ENCODE peak calls at places on chromosomes 6 and 20, in ten cellular contexts. One of them, this sample, is unnamed.

GRCh38 chr20:9203081-9203447 is 134.2 kb downstream of the PLCB4 start:
- DNase-seq in fibroblast of lung: peak
- DNase-seq in coronary artery: no peak
- DNase-seq in A172: peak
- DNase-seq in neural crest cell: no peak
- DNase-seq in AG08396: no peak
- DNase-seq in mucosa of gallbladder: no peak
- DNase-seq in mesenchymal stem cell: peak
- DNase-seq in stimulated activated CD8-positive, alpha-beta memory T cell treated with anti-CD3 and anti-CD28 coated beads, Interleukin-15, amount 100 ng/mL, for 1 hour: no peak
- DNase-seq in COR-L47: no peak
- DNase-seq in this sample: no peak

GRCh38 chr6:81713205-81713604 is 39.3 kb downstream of the TENT5A start:
- DNase-seq in fibroblast of lung: no peak
- DNase-seq in coronary artery: no peak
- DNase-seq in A172: no peak
- DNase-seq in neural crest cell: no peak
- DNase-seq in AG08396: no peak
- DNase-seq in mucosa of gallbladder: no peak
- DNase-seq in mesenchymal stem cell: no peak
- DNase-seq in stimulated activated CD8-positive, alpha-beta memory T cell treated with anti-CD3 and anti-CD28 coated beads, Interleukin-15, amount 100 ng/mL, for 1 hour: no peak
- DNase-seq in COR-L47: no peak
- DNase-seq in this sample: no peak

GRCh38 chr20:6731951-6732580 is 35.4 kb upstream of the BMP2 start:
- DNase-seq in fibroblast of lung: peak
- DNase-seq in coronary artery: no peak
- DNase-seq in A172: no peak
- DNase-seq in neural crest cell: no peak
- DNase-seq in AG08396: no peak
- DNase-seq in mucosa of gallbladder: peak
- DNase-seq in mesenchymal stem cell: no peak
- DNase-seq in stimulated activated CD8-positive, alpha-beta memory T cell treated with anti-CD3 and anti-CD28 coated beads, Interleukin-15, amount 100 ng/mL, for 1 hour: no peak
- DNase-seq in COR-L47: no peak
- DNase-seq in this sample: no peak

GRCh38 chr6:141301779-141302178 is 830.9 kb upstream of the GJE1 start:
- DNase-seq in fibroblast of lung: peak
- DNase-seq in coronary artery: no peak
- DNase-seq in A172: no peak
- DNase-seq in neural crest cell: no peak
- DNase-seq in AG08396: no peak
- DNase-seq in mucosa of gallbladder: no peak
- DNase-seq in mesenchymal stem cell: no peak
- DNase-seq in stimulated activated CD8-positive, alpha-beta memory T cell treated with anti-CD3 and anti-CD28 coated beads, Interleukin-15, amount 100 ng/mL, for 1 hour: no peak
- DNase-seq in COR-L47: no peak
- DNase-seq in this sample: no peak

GRCh38 chr6:41162687-41163418 is at the start of gene TREM2:
- DNase-seq in fibroblast of lung: no peak
- DNase-seq in coronary artery: no peak
- DNase-seq in A172: no peak
- DNase-seq in neural crest cell: no peak
- DNase-seq in AG08396: no peak
- DNase-seq in mucosa of gallbladder: no peak
- DNase-seq in mesenchymal stem cell: no peak
- DNase-seq in stimulated activated CD8-positive, alpha-beta memory T cell treated with anti-CD3 and anti-CD28 coated beads, Interleukin-15, amount 100 ng/mL, for 1 hour: no peak
- DNase-seq in COR-L47: no peak
- DNase-seq in this sample: no peak

GRCh38 chr20:13990465-13990864 is at the start of gene SEL1L2:
- DNase-seq in fibroblast of lung: no peak
- DNase-seq in coronary artery: no peak
- DNase-seq in A172: no peak
- DNase-seq in neural crest cell: peak
- DNase-seq in AG08396: no peak
- DNase-seq in mucosa of gallbladder: no peak
- DNase-seq in mesenchymal stem cell: no peak
- DNase-seq in stimulated activated CD8-positive, alpha-beta memory T cell treated with anti-CD3 and anti-CD28 coated beads, Interleukin-15, amount 100 ng/mL, for 1 hour: no peak
- DNase-seq in COR-L47: peak
- DNase-seq in this sample: no peak

GRCh38 chr6:157873735-157874344 is 50.8 kb downstream of the SNX9 start:
- DNase-seq in fibroblast of lung: peak
- DNase-seq in coronary artery: peak
- DNase-seq in A172: peak
- DNase-seq in neural crest cell: peak
- DNase-seq in AG08396: peak
- DNase-seq in mucosa of gallbladder: peak
- DNase-seq in mesenchymal stem cell: peak
- DNase-seq in stimulated activated CD8-positive, alpha-beta memory T cell treated with anti-CD3 and anti-CD28 coated beads, Interleukin-15, amount 100 ng/mL, for 1 hour: peak
- DNase-seq in COR-L47: no peak
- DNase-seq in this sample: peak

GRCh38 chr6:128491643-128492206 is 28.7 kb downstream of the PTPRK start:
- DNase-seq in fibroblast of lung: peak
- DNase-seq in coronary artery: no peak
- DNase-seq in A172: peak
- DNase-seq in neural crest cell: no peak
- DNase-seq in AG08396: peak
- DNase-seq in mucosa of gallbladder: no peak
- DNase-seq in mesenchymal stem cell: peak
- DNase-seq in stimulated activated CD8-positive, alpha-beta memory T cell treated with anti-CD3 and anti-CD28 coated beads, Interleukin-15, amount 100 ng/mL, for 1 hour: no peak
- DNase-seq in COR-L47: no peak
- DNase-seq in this sample: no peak

GRCh38 chr6:130513770-130514169 is 148.0 kb downstream of the TMEM200A start:
- DNase-seq in fibroblast of lung: peak
- DNase-seq in coronary artery: no peak
- DNase-seq in A172: peak
- DNase-seq in neural crest cell: no peak
- DNase-seq in AG08396: peak
- DNase-seq in mucosa of gallbladder: peak
- DNase-seq in mesenchymal stem cell: peak
- DNase-seq in stimulated activated CD8-positive, alpha-beta memory T cell treated with anti-CD3 and anti-CD28 coated beads, Interleukin-15, amount 100 ng/mL, for 1 hour: no peak
- DNase-seq in COR-L47: no peak
- DNase-seq in this sample: no peak

GRCh38 chr6:13992417-13993055 is 67.8 kb downstream of the RNF182 start:
- DNase-seq in fibroblast of lung: peak
- DNase-seq in coronary artery: no peak
- DNase-seq in A172: peak
- DNase-seq in neural crest cell: no peak
- DNase-seq in AG08396: peak
- DNase-seq in mucosa of gallbladder: no peak
- DNase-seq in mesenchymal stem cell: peak
- DNase-seq in stimulated activated CD8-positive, alpha-beta memory T cell treated with anti-CD3 and anti-CD28 coated beads, Interleukin-15, amount 100 ng/mL, for 1 hour: no peak
- DNase-seq in COR-L47: no peak
- DNase-seq in this sample: no peak

GRCh38 chr6:163554032-163554431 is 139.5 kb downstream of the QKI start:
- DNase-seq in fibroblast of lung: no peak
- DNase-seq in coronary artery: no peak
- DNase-seq in A172: no peak
- DNase-seq in neural crest cell: no peak
- DNase-seq in AG08396: no peak
- DNase-seq in mucosa of gallbladder: no peak
- DNase-seq in mesenchymal stem cell: no peak
- DNase-seq in stimulated activated CD8-positive, alpha-beta memory T cell treated with anti-CD3 and anti-CD28 coated beads, Interleukin-15, amount 100 ng/mL, for 1 hour: no peak
- DNase-seq in COR-L47: no peak
- DNase-seq in this sample: no peak

GRCh38 chr6:1125297-1125696 is 186.6 kb upstream of the FOXQ1 start:
- DNase-seq in fibroblast of lung: no peak
- DNase-seq in coronary artery: no peak
- DNase-seq in A172: no peak
- DNase-seq in neural crest cell: no peak
- DNase-seq in AG08396: no peak
- DNase-seq in mucosa of gallbladder: no peak
- DNase-seq in mesenchymal stem cell: no peak
- DNase-seq in stimulated activated CD8-positive, alpha-beta memory T cell treated with anti-CD3 and anti-CD28 coated beads, Interleukin-15, amount 100 ng/mL, for 1 hour: no peak
- DNase-seq in COR-L47: no peak
- DNase-seq in this sample: no peak

GRCh38 chr20:63977392-63978276 is 1.8 kb downstream of the SAMD10 start:
- DNase-seq in fibroblast of lung: peak
- DNase-seq in coronary artery: no peak
- DNase-seq in A172: peak
- DNase-seq in neural crest cell: no peak
- DNase-seq in AG08396: peak
- DNase-seq in mucosa of gallbladder: no peak
- DNase-seq in mesenchymal stem cell: peak
- DNase-seq in stimulated activated CD8-positive, alpha-beta memory T cell treated with anti-CD3 and anti-CD28 coated beads, Interleukin-15, amount 100 ng/mL, for 1 hour: peak
- DNase-seq in COR-L47: no peak
- DNase-seq in this sample: no peak

GRCh38 chr6:144595266-144595665 is 310.1 kb downstream of the UTRN start:
- DNase-seq in fibroblast of lung: no peak
- DNase-seq in coronary artery: no peak
- DNase-seq in A172: no peak
- DNase-seq in neural crest cell: no peak
- DNase-seq in AG08396: no peak
- DNase-seq in mucosa of gallbladder: no peak
- DNase-seq in mesenchymal stem cell: no peak
- DNase-seq in stimulated activated CD8-positive, alpha-beta memory T cell treated with anti-CD3 and anti-CD28 coated beads, Interleukin-15, amount 100 ng/mL, for 1 hour: no peak
- DNase-seq in COR-L47: no peak
- DNase-seq in this sample: no peak

GRCh38 chr20:17925300-17925939 is 43.2 kb downstream of the SNX5 start:
- DNase-seq in fibroblast of lung: peak
- DNase-seq in coronary artery: no peak
- DNase-seq in A172: no peak
- DNase-seq in neural crest cell: no peak
- DNase-seq in AG08396: no peak
- DNase-seq in mucosa of gallbladder: peak
- DNase-seq in mesenchymal stem cell: no peak
- DNase-seq in stimulated activated CD8-positive, alpha-beta memory T cell treated with anti-CD3 and anti-CD28 coated beads, Interleukin-15, amount 100 ng/mL, for 1 hour: no peak
- DNase-seq in COR-L47: no peak
- DNase-seq in this sample: no peak

GRCh38 chr6:93447874-93448273 is 28.5 kb upstream of the EPHA7 start:
- DNase-seq in fibroblast of lung: no peak
- DNase-seq in coronary artery: no peak
- DNase-seq in A172: no peak
- DNase-seq in neural crest cell: no peak
- DNase-seq in AG08396: no peak
- DNase-seq in mucosa of gallbladder: no peak
- DNase-seq in mesenchymal stem cell: no peak
- DNase-seq in stimulated activated CD8-positive, alpha-beta memory T cell treated with anti-CD3 and anti-CD28 coated beads, Interleukin-15, amount 100 ng/mL, for 1 hour: no peak
- DNase-seq in COR-L47: no peak
- DNase-seq in this sample: no peak

GRCh38 chr6:43900560-43901329 is 130.7 kb downstream of the VEGFA start:
- DNase-seq in fibroblast of lung: no peak
- DNase-seq in coronary artery: no peak
- DNase-seq in A172: no peak
- DNase-seq in neural crest cell: no peak
- DNase-seq in AG08396: no peak
- DNase-seq in mucosa of gallbladder: no peak
- DNase-seq in mesenchymal stem cell: no peak
- DNase-seq in stimulated activated CD8-positive, alpha-beta memory T cell treated with anti-CD3 and anti-CD28 coated beads, Interleukin-15, amount 100 ng/mL, for 1 hour: no peak
- DNase-seq in COR-L47: peak
- DNase-seq in this sample: no peak

GRCh38 chr6:151014404-151015150 is 149.1 kb downstream of the MTHFD1L start:
- DNase-seq in fibroblast of lung: peak
- DNase-seq in coronary artery: no peak
- DNase-seq in A172: peak
- DNase-seq in neural crest cell: peak
- DNase-seq in AG08396: peak
- DNase-seq in mucosa of gallbladder: peak
- DNase-seq in mesenchymal stem cell: peak
- DNase-seq in stimulated activated CD8-positive, alpha-beta memory T cell treated with anti-CD3 and anti-CD28 coated beads, Interleukin-15, amount 100 ng/mL, for 1 hour: peak
- DNase-seq in COR-L47: peak
- DNase-seq in this sample: peak

GRCh38 chr6:123805921-123806320 is 2.3 kb downstream of the NKAIN2 start:
- DNase-seq in fibroblast of lung: no peak
- DNase-seq in coronary artery: no peak
- DNase-seq in A172: no peak
- DNase-seq in neural crest cell: no peak
- DNase-seq in AG08396: no peak
- DNase-seq in mucosa of gallbladder: no peak
- DNase-seq in mesenchymal stem cell: no peak
- DNase-seq in stimulated activated CD8-positive, alpha-beta memory T cell treated with anti-CD3 and anti-CD28 coated beads, Interleukin-15, amount 100 ng/mL, for 1 hour: no peak
- DNase-seq in COR-L47: no peak
- DNase-seq in this sample: no peak

GRCh38 chr6:158819213-158819976 is at the start of gene EZR:
- DNase-seq in fibroblast of lung: peak
- DNase-seq in coronary artery: peak
- DNase-seq in A172: peak
- DNase-seq in neural crest cell: peak
- DNase-seq in AG08396: peak
- DNase-seq in mucosa of gallbladder: peak
- DNase-seq in mesenchymal stem cell: peak
- DNase-seq in stimulated activated CD8-positive, alpha-beta memory T cell treated with anti-CD3 and anti-CD28 coated beads, Interleukin-15, amount 100 ng/mL, for 1 hour: peak
- DNase-seq in COR-L47: peak
- DNase-seq in this sample: peak

GRCh38 chr6:156717542-156717941 is 59.6 kb upstream of the ARID1B start:
- DNase-seq in fibroblast of lung: no peak
- DNase-seq in coronary artery: no peak
- DNase-seq in A172: no peak
- DNase-seq in neural crest cell: no peak
- DNase-seq in AG08396: no peak
- DNase-seq in mucosa of gallbladder: no peak
- DNase-seq in mesenchymal stem cell: no peak
- DNase-seq in stimulated activated CD8-positive, alpha-beta memory T cell treated with anti-CD3 and anti-CD28 coated beads, Interleukin-15, amount 100 ng/mL, for 1 hour: no peak
- DNase-seq in COR-L47: no peak
- DNase-seq in this sample: no peak

GRCh38 chr6:56036911-56037310 is 161.5 kb upstream of the BMP5 start:
- DNase-seq in fibroblast of lung: no peak
- DNase-seq in coronary artery: no peak
- DNase-seq in A172: no peak
- DNase-seq in neural crest cell: no peak
- DNase-seq in AG08396: no peak
- DNase-seq in mucosa of gallbladder: no peak
- DNase-seq in mesenchymal stem cell: no peak
- DNase-seq in stimulated activated CD8-positive, alpha-beta memory T cell treated with anti-CD3 and anti-CD28 coated beads, Interleukin-15, amount 100 ng/mL, for 1 hour: no peak
- DNase-seq in COR-L47: no peak
- DNase-seq in this sample: no peak

GRCh38 chr20:12660918-12661317 is 347.9 kb upstream of the SPTLC3 start:
- DNase-seq in fibroblast of lung: no peak
- DNase-seq in coronary artery: no peak
- DNase-seq in A172: no peak
- DNase-seq in neural crest cell: peak
- DNase-seq in AG08396: no peak
- DNase-seq in mucosa of gallbladder: peak
- DNase-seq in mesenchymal stem cell: no peak
- DNase-seq in stimulated activated CD8-positive, alpha-beta memory T cell treated with anti-CD3 and anti-CD28 coated beads, Interleukin-15, amount 100 ng/mL, for 1 hour: no peak
- DNase-seq in COR-L47: peak
- DNase-seq in this sample: no peak

GRCh38 chr6:10414766-10415592 is at the start of gene TFAP2A:
- DNase-seq in fibroblast of lung: no peak
- DNase-seq in coronary artery: no peak
- DNase-seq in A172: peak
- DNase-seq in neural crest cell: no peak
- DNase-seq in AG08396: no peak
- DNase-seq in mucosa of gallbladder: no peak
- DNase-seq in mesenchymal stem cell: peak
- DNase-seq in stimulated activated CD8-positive, alpha-beta memory T cell treated with anti-CD3 and anti-CD28 coated beads, Interleukin-15, amount 100 ng/mL, for 1 hour: no peak
- DNase-seq in COR-L47: peak
- DNase-seq in this sample: no peak

GRCh38 chr20:1467355-1468116 is 887 bp upstream of the NSFL1C start:
- DNase-seq in fibroblast of lung: no peak
- DNase-seq in coronary artery: no peak
- DNase-seq in A172: no peak
- DNase-seq in neural crest cell: no peak
- DNase-seq in AG08396: no peak
- DNase-seq in mucosa of gallbladder: peak
- DNase-seq in mesenchymal stem cell: no peak
- DNase-seq in stimulated activated CD8-positive, alpha-beta memory T cell treated with anti-CD3 and anti-CD28 coated beads, Interleukin-15, amount 100 ng/mL, for 1 hour: no peak
- DNase-seq in COR-L47: no peak
- DNase-seq in this sample: no peak

This sample was measured in NCI-H1048.